ENCODE peak calls at places on chromosomes 1 and 21, in ten cellular contexts. M is ovary, E is stomach, O is GM12878, N is sigmoid colon, S is H1, Y is HepG2, H is K562, K is SK-N-SH, D is transverse colon. V is an unnamed sample.
A peak's percentile ranks its signal among the peaks of the same experiment; 100 is the strongest.

GRCh38 chr21:29235714-29236197 is 63.0 kb upstream of the BACH1 start:
- DNase-seq in Y (no peak), H (no peak), O (peak; percentile 88), N (no peak), E (no peak), D (no peak), S (no peak), K (no peak), M (no peak), V (no peak)

GRCh38 chr1:26190373-26190987 is at the start of gene CATSPER4:
- DNase-seq in E (no peak), S (peak; percentile 77), N (no peak), H (peak; percentile 73), K (no peak), M (no peak), O (no peak), Y (peak; percentile 54), D (no peak), V (no peak)

GRCh38 chr1:27144920-27145661 is 9.8 kb downstream of the SLC9A1 start:
- DNase-seq in S (no peak), D (peak; percentile 37), M (no peak), E (peak; percentile 73), O (no peak), Y (no peak), N (peak; percentile 88), K (no peak), H (no peak), V (no peak)

GRCh38 chr1:40884055-40884795 is 22.1 kb upstream of the CITED4 start:
- DNase-seq in K (peak; percentile 76), D (no peak), Y (no peak), E (no peak), S (peak; percentile 52), M (no peak), N (no peak), O (no peak), H (no peak), V (no peak)

GRCh38 chr1:228038387-228039005 is 31.7 kb downstream of the WNT3A start:
- DNase-seq in O (no peak), D (no peak), H (no peak), K (no peak), N (peak; percentile 37), S (peak; percentile 39), E (peak; percentile 2), M (no peak), Y (no peak), V (no peak)

GRCh38 chr1:25774921-25775774 is 24.8 kb upstream of the SELENON start:
- DNase-seq in S (no peak), M (no peak), O (peak; percentile 5), Y (no peak), E (no peak), K (peak; percentile 83), N (no peak), D (peak; percentile 32), H (no peak), V (no peak)

GRCh38 chr1:7755448-7755847 is 15.6 kb upstream of the VAMP3 start:
- DNase-seq in M (no peak), E (no peak), O (no peak), S (no peak), K (peak; percentile 37), H (peak; percentile 29), D (no peak), N (no peak), Y (peak; percentile 34), V (no peak)

GRCh38 chr21:45010860-45011259 is 63.5 kb upstream of the ADARB1 start:
- DNase-seq in K (no peak), E (no peak), M (no peak), N (no peak), S (no peak), H (no peak), Y (no peak), D (no peak), O (no peak), V (no peak)

GRCh38 chr1:47854552-47855144 is 142.5 kb downstream of the TRABD2B start:
- DNase-seq in N (no peak), K (no peak), D (no peak), Y (no peak), E (no peak), M (no peak), S (no peak), O (no peak), H (no peak), V (no peak)

GRCh38 chr1:47850451-47850850 is 146.7 kb downstream of the TRABD2B start:
- DNase-seq in S (no peak), N (no peak), K (no peak), Y (no peak), D (no peak), O (no peak), H (no peak), M (no peak), E (no peak), V (no peak)

GRCh38 chr1:47849611-47850261 is 147.4 kb downstream of the TRABD2B start:
- DNase-seq in M (no peak), N (no peak), H (no peak), D (no peak), Y (no peak), E (no peak), S (no peak), K (peak; percentile 47), O (no peak), V (peak; percentile 24)

GRCh38 chr1:47852006-47852686 is 145.0 kb downstream of the TRABD2B start:
- DNase-seq in S (no peak), M (no peak), N (no peak), O (no peak), K (no peak), E (no peak), D (no peak), H (no peak), Y (no peak), V (no peak)

GRCh38 chr1:47853059-47853458 is 144.1 kb downstream of the TRABD2B start:
- DNase-seq in N (no peak), S (no peak), O (no peak), M (no peak), D (no peak), E (no peak), Y (peak; percentile 58), H (no peak), K (no peak), V (no peak)
- H3K27ac ChIP-seq in N (no peak overlapping the region), S (no peak overlapping the region), O (no peak overlapping the region), M (no peak overlapping the region), D (no peak overlapping the region), E (no peak overlapping the region), Y (peak overlapping the region; percentile 12), H (no peak overlapping the region), K (no peak overlapping the region), V (no peak overlapping the region)

GRCh38 chr21:37193676-37194075 is 73.5 kb downstream of the VPS26C start:
- DNase-seq in S (no peak), K (no peak), E (no peak), H (no peak), Y (no peak), D (no peak), O (no peak), N (no peak), M (no peak), V (no peak)

GRCh38 chr21:37193006-37193405 is 74.1 kb downstream of the VPS26C start:
- DNase-seq in M (no peak), N (no peak), O (no peak), K (no peak), Y (no peak), E (no peak), S (no peak), H (no peak), D (no peak), V (no peak)

GRCh38 chr21:37196847-37197246 is 70.3 kb downstream of the VPS26C start:
- DNase-seq in O (no peak), H (no peak), N (no peak), E (no peak), Y (no peak), D (no peak), M (no peak), S (no peak), K (no peak), V (no peak)

GRCh38 chr21:37195649-37196048 is 71.5 kb downstream of the VPS26C start:
- DNase-seq in S (no peak), M (no peak), E (no peak), H (no peak), K (no peak), D (no peak), N (no peak), O (no peak), Y (no peak), V (no peak)

DNA sequence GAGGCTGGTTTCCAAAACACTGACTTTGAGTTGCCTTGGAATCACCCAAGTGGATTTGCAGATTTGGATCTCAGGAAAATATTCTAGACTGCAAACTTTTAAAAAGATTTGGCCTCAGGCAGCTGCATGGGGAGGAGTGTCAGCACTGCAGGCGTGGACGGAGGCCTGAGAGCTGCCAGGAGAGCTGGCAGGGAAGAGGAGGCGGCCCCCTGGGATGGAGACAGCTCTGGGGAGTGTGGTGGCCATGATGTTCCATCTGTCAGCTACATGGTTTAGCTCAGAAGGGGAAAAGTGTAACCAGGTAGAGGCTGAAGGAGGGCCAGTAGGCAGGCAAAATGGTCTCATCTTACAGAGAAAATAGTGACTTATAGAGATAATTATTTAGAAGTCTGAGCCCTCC is 72.1 kb downstream of the VPS26C start:
- DNase-seq in M (no peak), D (no peak), Y (no peak), H (no peak), N (no peak), E (no peak), S (no peak), O (no peak), K (no peak), V (no peak)
- H3K36me3 ChIP-seq in M (no peaks in the 10 kb centered on the region), D (peaks cover 11% of the 10 kb centered on the region), Y (peaks cover 28% of the 10 kb centered on the region), H (peaks cover 86% of the 10 kb centered on the region), N (peaks cover 21% of the 10 kb centered on the region), E (peaks cover 92% of the 10 kb centered on the region), S (peaks cover 3% of the 10 kb centered on the region), O (peaks cover 23% of the 10 kb centered on the region), K (peaks cover 74% of the 10 kb centered on the region), V (peaks cover 4% of the 10 kb centered on the region)

GRCh38 chr1:88922214-88922613 is 30.8 kb upstream of the GTF2B start:
- DNase-seq in S (no peak), N (no peak), D (no peak), E (no peak), Y (no peak), K (no peak), H (no peak), M (no peak), O (no peak), V (no peak)

GRCh38 chr1:88917321-88918025 is 26.1 kb upstream of the GTF2B start:
- DNase-seq in H (no peak), S (no peak), Y (no peak), O (no peak), M (no peak), E (no peak), K (no peak), N (no peak), D (no peak), V (no peak)

GRCh38 chr1:88920845-88921244 is 29.5 kb upstream of the GTF2B start:
- DNase-seq in M (no peak), E (no peak), Y (peak; percentile 75), H (no peak), O (no peak), N (no peak), D (no peak), S (no peak), K (no peak), V (no peak)

DNA sequence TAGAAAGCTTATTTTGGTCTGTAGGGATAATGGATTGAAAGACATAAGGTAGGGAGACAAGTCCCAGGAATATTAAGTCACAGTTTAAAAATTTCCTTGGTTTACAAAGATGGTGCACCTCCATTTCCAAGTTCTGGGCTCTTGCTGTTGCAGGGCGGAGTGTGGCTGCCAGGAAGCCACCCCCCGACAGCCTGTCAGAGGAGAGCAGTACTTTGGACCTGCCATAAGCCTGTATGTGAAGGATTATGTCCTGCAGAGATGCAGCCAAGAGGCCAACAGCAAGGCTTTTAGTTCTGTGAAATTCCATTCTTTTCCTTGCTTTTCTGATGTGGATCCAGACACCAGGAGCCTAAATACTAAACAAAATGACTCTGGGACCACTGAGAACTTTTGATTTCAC is 31.9 kb upstream of the GTF2B start:
- DNase-seq in D (no peak), K (no peak), E (no peak), O (no peak), M (no peak), H (no peak), Y (peak; percentile 57), S (no peak), N (no peak), V (no peak)
- TF ChIP-seq EP300 in D (no peak), K (no peak), E (no peak), O (no peak), M (no peak), H (no peak), Y (no peak), S (no peak), N (no peak), V (no peak)

GRCh38 chr1:184693011-184693410 is 61.6 kb downstream of the EDEM3 start:
- DNase-seq in D (no peak), M (no peak), S (no peak), Y (no peak), O (no peak), H (no peak), N (no peak), K (no peak), E (no peak), V (no peak)
- H3K27ac ChIP-seq in D (no peak overlapping the region), M (no peak overlapping the region), S (no peak overlapping the region), Y (no peak overlapping the region), O (no peak overlapping the region), H (no peak overlapping the region), N (no peak overlapping the region), K (no peak overlapping the region), E (no peak overlapping the region), V (no peak overlapping the region)